ENCODE peak calls at places on chromosomes 13 and 19, in six cellular contexts. One of them, this sample, is unnamed.
A peak's percentile ranks its signal among the peaks of the same experiment; 100 is the strongest.

GRCh38 chr19:31099470-31100190 is 249.6 kb downstream of the TSHZ3 start:
- DNase-seq in NCI-H2029: no peak
- DNase-seq in central memory CD8-positive, alpha-beta T cell: no peak
- DNase-seq in HTR-8/SVneo: no peak
- DNase-seq in RPMI7951: no peak
- DNase-seq in stimulated activated CD4-positive, alpha-beta T cell treated with anti-CD3 and anti-CD28 coated beads, Interleukin-15, amount 100 ng/mL, for 1 hour: no peak
- DNase-seq in this sample: no peak

GRCh38 chr13:108003626-108004025 is 211.7 kb downstream of the LIG4 start:
- DNase-seq in HTR-8/SVneo: no peak
- DNase-seq in NCI-H2029: peak; percentile 1
- DNase-seq in stimulated activated CD4-positive, alpha-beta T cell treated with anti-CD3 and anti-CD28 coated beads, Interleukin-15, amount 100 ng/mL, for 1 hour: no peak
- DNase-seq in RPMI7951: no peak
- DNase-seq in central memory CD8-positive, alpha-beta T cell: no peak
- DNase-seq in this sample: no peak

GRCh38 chr19:51457351-51458013 is 772 bp downstream of the SIGLEC8 start:
- DNase-seq in stimulated activated CD4-positive, alpha-beta T cell treated with anti-CD3 and anti-CD28 coated beads, Interleukin-15, amount 100 ng/mL, for 1 hour: no peak
- DNase-seq in central memory CD8-positive, alpha-beta T cell: no peak
- DNase-seq in RPMI7951: no peak
- DNase-seq in HTR-8/SVneo: no peak
- DNase-seq in NCI-H2029: no peak
- DNase-seq in this sample: no peak

GRCh38 chr19:3586124-3586626 is 897 bp downstream of the GIPC3 start:
- DNase-seq in stimulated activated CD4-positive, alpha-beta T cell treated with anti-CD3 and anti-CD28 coated beads, Interleukin-15, amount 100 ng/mL, for 1 hour: no peak
- DNase-seq in RPMI7951: no peak
- DNase-seq in NCI-H2029: no peak
- DNase-seq in central memory CD8-positive, alpha-beta T cell: no peak
- DNase-seq in HTR-8/SVneo: no peak
- DNase-seq in this sample: no peak

GRCh38 chr13:109100705-109101104 is 471.3 kb downstream of the MYO16 start:
- DNase-seq in RPMI7951: no peak
- DNase-seq in central memory CD8-positive, alpha-beta T cell: no peak
- DNase-seq in NCI-H2029: no peak
- DNase-seq in HTR-8/SVneo: no peak
- DNase-seq in stimulated activated CD4-positive, alpha-beta T cell treated with anti-CD3 and anti-CD28 coated beads, Interleukin-15, amount 100 ng/mL, for 1 hour: no peak
- DNase-seq in this sample: no peak

GRCh38 chr19:16385821-16386220 is 61.2 kb downstream of the KLF2 start:
- DNase-seq in NCI-H2029: no peak
- DNase-seq in HTR-8/SVneo: no peak
- DNase-seq in central memory CD8-positive, alpha-beta T cell: no peak
- DNase-seq in stimulated activated CD4-positive, alpha-beta T cell treated with anti-CD3 and anti-CD28 coated beads, Interleukin-15, amount 100 ng/mL, for 1 hour: no peak
- DNase-seq in RPMI7951: no peak
- DNase-seq in this sample: no peak

GRCh38 chr13:39506559-39507390 is 96.2 kb downstream of the LHFPL6 start:
- DNase-seq in HTR-8/SVneo: no peak
- DNase-seq in NCI-H2029: no peak
- DNase-seq in central memory CD8-positive, alpha-beta T cell: no peak
- DNase-seq in stimulated activated CD4-positive, alpha-beta T cell treated with anti-CD3 and anti-CD28 coated beads, Interleukin-15, amount 100 ng/mL, for 1 hour: no peak
- DNase-seq in RPMI7951: no peak
- DNase-seq in this sample: no peak

GRCh38 chr19:4103073-4103418 is 20.9 kb downstream of the MAP2K2 start:
- DNase-seq in RPMI7951: no peak
- DNase-seq in NCI-H2029: no peak
- DNase-seq in central memory CD8-positive, alpha-beta T cell: no peak
- DNase-seq in HTR-8/SVneo: no peak
- DNase-seq in stimulated activated CD4-positive, alpha-beta T cell treated with anti-CD3 and anti-CD28 coated beads, Interleukin-15, amount 100 ng/mL, for 1 hour: no peak
- DNase-seq in this sample: no peak

GRCh38 chr19:932647-933552 is 7.1 kb downstream of the ARID3A start:
- DNase-seq in HTR-8/SVneo: peak; percentile 80
- DNase-seq in NCI-H2029: no peak
- DNase-seq in RPMI7951: peak; percentile 98
- DNase-seq in central memory CD8-positive, alpha-beta T cell: no peak
- DNase-seq in stimulated activated CD4-positive, alpha-beta T cell treated with anti-CD3 and anti-CD28 coated beads, Interleukin-15, amount 100 ng/mL, for 1 hour: no peak
- DNase-seq in this sample: peak; percentile 85

GRCh38 chr13:94620286-94620896 is 18.7 kb downstream of the GPR180 start:
- DNase-seq in stimulated activated CD4-positive, alpha-beta T cell treated with anti-CD3 and anti-CD28 coated beads, Interleukin-15, amount 100 ng/mL, for 1 hour: no peak
- DNase-seq in RPMI7951: no peak
- DNase-seq in HTR-8/SVneo: no peak
- DNase-seq in NCI-H2029: peak; percentile 11
- DNase-seq in central memory CD8-positive, alpha-beta T cell: no peak
- DNase-seq in this sample: no peak

GRCh38 chr13:113122571-113123225 is at the start of gene F10:
- DNase-seq in NCI-H2029: no peak
- DNase-seq in HTR-8/SVneo: no peak
- DNase-seq in central memory CD8-positive, alpha-beta T cell: no peak
- DNase-seq in stimulated activated CD4-positive, alpha-beta T cell treated with anti-CD3 and anti-CD28 coated beads, Interleukin-15, amount 100 ng/mL, for 1 hour: no peak
- DNase-seq in RPMI7951: no peak
- DNase-seq in this sample: no peak

GRCh38 chr19:990119-990571 is 6.0 kb downstream of the WDR18 start:
- DNase-seq in stimulated activated CD4-positive, alpha-beta T cell treated with anti-CD3 and anti-CD28 coated beads, Interleukin-15, amount 100 ng/mL, for 1 hour: no peak
- DNase-seq in HTR-8/SVneo: no peak
- DNase-seq in RPMI7951: no peak
- DNase-seq in NCI-H2029: no peak
- DNase-seq in central memory CD8-positive, alpha-beta T cell: no peak
- DNase-seq in this sample: no peak

GRCh38 chr13:80012281-80012680 is 328.6 kb downstream of the SPRY2 start:
- DNase-seq in HTR-8/SVneo: peak; percentile 9
- DNase-seq in NCI-H2029: no peak
- DNase-seq in stimulated activated CD4-positive, alpha-beta T cell treated with anti-CD3 and anti-CD28 coated beads, Interleukin-15, amount 100 ng/mL, for 1 hour: no peak
- DNase-seq in RPMI7951: peak; percentile 87
- DNase-seq in central memory CD8-positive, alpha-beta T cell: no peak
- DNase-seq in this sample: no peak

GRCh38 chr19:45717983-45718650 is 12.6 kb downstream of the FBXO46 start:
- DNase-seq in HTR-8/SVneo: no peak
- DNase-seq in central memory CD8-positive, alpha-beta T cell: no peak
- DNase-seq in stimulated activated CD4-positive, alpha-beta T cell treated with anti-CD3 and anti-CD28 coated beads, Interleukin-15, amount 100 ng/mL, for 1 hour: no peak
- DNase-seq in NCI-H2029: no peak
- DNase-seq in RPMI7951: no peak
- DNase-seq in this sample: no peak

GRCh38 chr19:40342644-40343311 is 5.4 kb downstream of the C19orf47 start:
- DNase-seq in central memory CD8-positive, alpha-beta T cell: no peak
- DNase-seq in HTR-8/SVneo: no peak
- DNase-seq in RPMI7951: no peak
- DNase-seq in NCI-H2029: no peak
- DNase-seq in stimulated activated CD4-positive, alpha-beta T cell treated with anti-CD3 and anti-CD28 coated beads, Interleukin-15, amount 100 ng/mL, for 1 hour: no peak
- DNase-seq in this sample: no peak

GRCh38 chr13:94967183-94968039 is 255.1 kb upstream of the SOX21 start:
- DNase-seq in central memory CD8-positive, alpha-beta T cell: no peak
- DNase-seq in RPMI7951: no peak
- DNase-seq in stimulated activated CD4-positive, alpha-beta T cell treated with anti-CD3 and anti-CD28 coated beads, Interleukin-15, amount 100 ng/mL, for 1 hour: no peak
- DNase-seq in HTR-8/SVneo: no peak
- DNase-seq in NCI-H2029: no peak
- DNase-seq in this sample: peak; percentile 12

GRCh38 chr13:73945871-73946270 is 188.3 kb downstream of the KLF12 start:
- DNase-seq in central memory CD8-positive, alpha-beta T cell: no peak
- DNase-seq in NCI-H2029: no peak
- DNase-seq in RPMI7951: peak; percentile 28
- DNase-seq in stimulated activated CD4-positive, alpha-beta T cell treated with anti-CD3 and anti-CD28 coated beads, Interleukin-15, amount 100 ng/mL, for 1 hour: no peak
- DNase-seq in HTR-8/SVneo: no peak
- DNase-seq in this sample: no peak

GRCh38 chr13:20197361-20197834 is 4.7 kb upstream of the GJB2 start:
- DNase-seq in stimulated activated CD4-positive, alpha-beta T cell treated with anti-CD3 and anti-CD28 coated beads, Interleukin-15, amount 100 ng/mL, for 1 hour: no peak
- DNase-seq in central memory CD8-positive, alpha-beta T cell: no peak
- DNase-seq in NCI-H2029: peak; percentile 32
- DNase-seq in RPMI7951: peak; percentile 43
- DNase-seq in HTR-8/SVneo: peak; percentile 30
- DNase-seq in this sample: no peak

GRCh38 chr13:34371645-34372044 is 553.7 kb downstream of the RFC3 start:
- DNase-seq in HTR-8/SVneo: no peak
- DNase-seq in stimulated activated CD4-positive, alpha-beta T cell treated with anti-CD3 and anti-CD28 coated beads, Interleukin-15, amount 100 ng/mL, for 1 hour: no peak
- DNase-seq in central memory CD8-positive, alpha-beta T cell: no peak
- DNase-seq in NCI-H2029: no peak
- DNase-seq in RPMI7951: no peak
- DNase-seq in this sample: no peak